ENCODE peak calls at places on chromosomes 2 and 18, in four cellular contexts. Q is fibroblast of pulmonary artery, S is heart left ventricle, F is AG10803. N is an unnamed sample.

GRCh38 chr18:24814521-24814920 is 354.1 kb downstream of the HRH4 start:
- DNase-seq in F (no peak), S (no peak), Q (no peak), N (no peak)

GRCh38 chr2:180971811-180972210 is 8.6 kb upstream of the UBE2E3 start:
- DNase-seq in S (no peak), F (no peak), Q (no peak), N (no peak)

GRCh38 chr18:45050712-45051639 is 370.3 kb downstream of the SETBP1 start:
- DNase-seq in S (no peak), Q (peak), F (peak), N (peak)

GRCh38 chr2:166180951-166181812 is 53.4 kb upstream of the SCN1A start:
- DNase-seq in F (peak), Q (peak), S (no peak), N (peak)

GRCh38 chr2:202135111-202135874 is 62.2 kb downstream of the KIAA2012 start:
- DNase-seq in F (peak), Q (peak), S (peak), N (peak)

GRCh38 chr18:53796042-53796729 is 428.3 kb downstream of the MBD2 start:
- DNase-seq in Q (peak), F (peak), S (peak), N (peak)

GRCh38 chr2:75284345-75284744 is 85.0 kb upstream of the TACR1 start:
- DNase-seq in F (no peak), S (no peak), Q (no peak), N (no peak)

GRCh38 chr2:215540646-215541045 is 104.8 kb upstream of the FN1 start:
- DNase-seq in Q (peak), F (peak), S (no peak), N (peak)

GRCh38 chr18:76463872-76464271 is 31.2 kb downstream of the ZNF516 start:
- DNase-seq in Q (no peak), S (no peak), F (no peak), N (no peak)

GRCh38 chr18:64019922-64020756 is 50.3 kb downstream of the SERPINB8 start:
- DNase-seq in S (no peak), F (no peak), Q (no peak), N (no peak)

GRCh38 chr2:102424754-102425153 is 1.8 kb downstream of the IL18RAP start:
- DNase-seq in F (no peak), S (no peak), Q (no peak), N (no peak)

GRCh38 chr2:151262629-151263028 is 966 bp upstream of the RBM43 start:
- DNase-seq in S (peak), F (no peak), Q (no peak), N (no peak)

GRCh38 chr2:108958002-108958401 is 31.0 kb downstream of the EDAR start:
- DNase-seq in S (no peak), Q (no peak), F (no peak), N (no peak)

GRCh38 chr2:195622966-195623365 is 34.1 kb upstream of the SLC39A10 start:
- DNase-seq in S (no peak), Q (no peak), F (no peak), N (peak)

GRCh38 chr2:148959745-148960144 is 78.8 kb upstream of the LYPD6B start:
- DNase-seq in F (no peak), Q (no peak), S (no peak), N (no peak)

GRCh38 chr2:239498576-239498975 is 97.8 kb upstream of the HDAC4 start:
- DNase-seq in Q (no peak), F (no peak), S (no peak), N (no peak)

GRCh38 chr18:10299686-10300085 is 154.7 kb upstream of the APCDD1 start:
- DNase-seq in F (peak), Q (no peak), S (no peak), N (no peak)

GRCh38 chr18:79199691-79200374 is 130.6 kb downstream of the ATP9B start:
- DNase-seq in F (peak), Q (peak), S (no peak), N (peak)

GRCh38 chr18:58819051-58819450 is 45.6 kb upstream of the ZNF532 start:
- DNase-seq in S (no peak), Q (no peak), F (no peak), N (no peak)

DNA sequence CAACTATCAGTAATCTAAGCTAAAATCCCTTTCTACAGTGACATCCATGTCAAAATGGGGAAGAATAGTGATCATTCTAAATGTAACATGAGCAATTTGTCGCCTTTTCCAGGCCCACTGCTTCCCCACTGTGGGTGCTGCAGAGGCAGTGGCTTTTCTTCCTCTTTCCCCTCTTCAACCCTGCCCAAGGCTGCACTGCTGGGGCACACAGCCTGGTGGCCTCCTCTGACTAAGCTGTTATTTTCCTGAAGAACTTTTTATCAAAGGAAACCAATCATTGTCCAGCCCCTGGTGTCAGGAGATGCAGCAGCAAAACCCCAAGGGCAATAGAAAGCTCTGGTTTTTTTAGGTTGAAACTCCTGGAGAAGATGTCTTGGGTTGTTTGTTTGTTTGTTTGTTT is 117.6 kb upstream of the KLF7 start:
- DNase-seq in S (peak), Q (peak), F (no peak), N (no peak)
- TF ChIP-seq CTCF in S (no peak), Q (peak), F (peak), N (peak)

GRCh38 chr18:8998481-8999217 is 103.8 kb upstream of the NDUFV2 start:
- DNase-seq in S (no peak), F (peak), Q (peak), N (peak)
- H3K4me3 ChIP-seq in S (no peak), F (no peak), Q (no peak), N (no peak)

DNA sequence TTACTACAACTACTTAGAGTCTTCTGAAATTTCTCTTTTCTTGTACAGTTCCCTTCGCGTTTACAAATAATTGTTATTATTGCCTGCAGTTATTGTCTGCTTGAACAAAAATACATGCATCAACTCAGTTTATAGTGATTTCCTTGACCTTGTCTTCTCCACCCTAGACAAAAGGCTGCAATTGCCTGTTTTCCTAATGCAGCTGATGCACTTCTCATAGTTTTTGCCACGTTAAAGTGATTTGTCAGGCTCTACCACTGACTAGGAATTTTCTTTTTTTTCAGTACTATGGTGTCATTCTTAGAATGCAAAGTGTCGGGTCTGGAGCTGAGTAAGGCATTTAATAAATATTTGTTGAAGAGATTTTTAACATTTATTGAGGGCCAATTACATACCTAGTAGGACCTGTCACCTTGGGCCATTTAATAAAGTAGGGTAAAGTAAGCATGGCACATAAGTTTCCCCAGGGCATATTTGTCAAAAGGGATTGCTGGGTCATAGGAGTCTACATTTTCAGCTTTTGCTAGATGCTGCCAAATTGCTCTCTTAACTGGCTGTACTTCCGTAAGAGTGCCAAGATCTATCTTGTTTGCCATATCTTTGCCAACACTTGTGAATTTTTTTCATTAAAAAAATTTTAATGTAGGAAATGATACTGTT is 24.1 kb downstream of the ACSL3 start:
- DNase-seq in Q (no peak), S (no peak), F (no peak), N (no peak)
- TF ChIP-seq CTCF in Q (no peak), S (no peak), F (no peak), N (no peak)

GRCh38 chr2:222862068-222862914 is 1.5 kb downstream of the ACSL3 start:
- DNase-seq in S (no peak), F (peak), Q (peak), N (peak)
- H3K4me3 ChIP-seq in S (peak), F (peak), Q (peak), N (peak)

GRCh38 chr2:96146881-96147592 is 1.8 kb upstream of the DUSP2 start:
- DNase-seq in F (no peak), Q (no peak), S (peak), N (no peak)

GRCh38 chr2:96146151-96146880 is 1.1 kb upstream of the DUSP2 start:
- DNase-seq in Q (peak), S (peak), F (no peak), N (peak)

GRCh38 chr2:96147593-96148201 is 2.5 kb upstream of the DUSP2 start:
- DNase-seq in Q (no peak), S (peak), F (no peak), N (no peak)

GRCh38 chr2:96150007-96150406 is 4.8 kb upstream of the DUSP2 start:
- DNase-seq in S (no peak), F (no peak), Q (no peak), N (no peak)

GRCh38 chr2:96148410-96149217 is 3.4 kb upstream of the DUSP2 start:
- DNase-seq in Q (peak), F (peak), S (peak), N (peak)
- TF ChIP-seq CTCF in Q (no peak), F (no peak), S (no peak), N (no peak)

GRCh38 chr2:26300234-26300641 is 45.7 kb upstream of the SELENOI start:
- DNase-seq in F (peak), Q (peak), S (no peak), N (peak)
- H3K4me3 ChIP-seq in F (peak), Q (peak), S (peak), N (peak)

GRCh38 chr2:147715807-147716206 is 129.0 kb upstream of the ACVR2A start:
- DNase-seq in F (peak), S (no peak), Q (no peak), N (peak)
- TF ChIP-seq CTCF in F (no peak), S (no peak), Q (no peak), N (no peak)

N was measured in cardiac fibroblast.